ENCODE peak calls at places on chromosomes 1 and 21, in nine cellular contexts. One of them, this sample, is unnamed.

GRCh38 chr1:102071451-102071850 is 74.7 kb upstream of the OLFM3 start:
- DNase-seq in effector CD8-positive, alpha-beta T cell: no peak
- DNase-seq in Calu3: no peak
- DNase-seq in HL-60: no peak
- DNase-seq in heart left ventricle: no peak
- DNase-seq in AG04450: no peak
- DNase-seq in activated naive CD4-positive, alpha-beta T cell treated with Interleukin-2 at 50 U/mL for 16 hours: no peak
- DNase-seq in BJ: no peak
- DNase-seq in Right ventricle myocardium inferior: no peak
- DNase-seq in this sample: no peak

GRCh38 chr1:1173793-1174415 is at the start of gene TTLL10:
- DNase-seq in effector CD8-positive, alpha-beta T cell: no peak
- DNase-seq in Calu3: no peak
- DNase-seq in HL-60: no peak
- DNase-seq in heart left ventricle: no peak
- DNase-seq in AG04450: no peak
- DNase-seq in activated naive CD4-positive, alpha-beta T cell treated with Interleukin-2 at 50 U/mL for 16 hours: peak
- DNase-seq in BJ: no peak
- DNase-seq in Right ventricle myocardium inferior: no peak
- DNase-seq in this sample: no peak

GRCh38 chr1:54069792-54070548 is 16.6 kb downstream of the TCEANC2 start:
- DNase-seq in effector CD8-positive, alpha-beta T cell: no peak
- DNase-seq in Calu3: no peak
- DNase-seq in HL-60: no peak
- DNase-seq in heart left ventricle: no peak
- DNase-seq in AG04450: no peak
- DNase-seq in activated naive CD4-positive, alpha-beta T cell treated with Interleukin-2 at 50 U/mL for 16 hours: no peak
- DNase-seq in BJ: no peak
- DNase-seq in Right ventricle myocardium inferior: no peak
- DNase-seq in this sample: no peak

GRCh38 chr1:59494145-59494824 is 197.4 kb downstream of the FGGY start:
- DNase-seq in effector CD8-positive, alpha-beta T cell: no peak
- DNase-seq in Calu3: no peak
- DNase-seq in HL-60: peak
- DNase-seq in heart left ventricle: no peak
- DNase-seq in AG04450: no peak
- DNase-seq in activated naive CD4-positive, alpha-beta T cell treated with Interleukin-2 at 50 U/mL for 16 hours: no peak
- DNase-seq in BJ: no peak
- DNase-seq in Right ventricle myocardium inferior: no peak
- DNase-seq in this sample: no peak

GRCh38 chr1:12447301-12447700 is 170.7 kb downstream of the DHRS3 start:
- DNase-seq in effector CD8-positive, alpha-beta T cell: no peak
- DNase-seq in Calu3: no peak
- DNase-seq in HL-60: no peak
- DNase-seq in heart left ventricle: no peak
- DNase-seq in AG04450: no peak
- DNase-seq in activated naive CD4-positive, alpha-beta T cell treated with Interleukin-2 at 50 U/mL for 16 hours: no peak
- DNase-seq in BJ: peak
- DNase-seq in Right ventricle myocardium inferior: no peak
- DNase-seq in this sample: no peak

GRCh38 chr1:176119549-176119948 is 87.5 kb downstream of the COP1 start:
- DNase-seq in effector CD8-positive, alpha-beta T cell: no peak
- DNase-seq in Calu3: peak
- DNase-seq in HL-60: no peak
- DNase-seq in heart left ventricle: no peak
- DNase-seq in AG04450: no peak
- DNase-seq in activated naive CD4-positive, alpha-beta T cell treated with Interleukin-2 at 50 U/mL for 16 hours: no peak
- DNase-seq in BJ: no peak
- DNase-seq in Right ventricle myocardium inferior: no peak
- DNase-seq in this sample: no peak

GRCh38 chr1:43327549-43328292 is 9.9 kb upstream of the MPL start:
- DNase-seq in effector CD8-positive, alpha-beta T cell: no peak
- DNase-seq in Calu3: no peak
- DNase-seq in HL-60: no peak
- DNase-seq in heart left ventricle: no peak
- DNase-seq in AG04450: no peak
- DNase-seq in activated naive CD4-positive, alpha-beta T cell treated with Interleukin-2 at 50 U/mL for 16 hours: no peak
- DNase-seq in BJ: no peak
- DNase-seq in Right ventricle myocardium inferior: no peak
- DNase-seq in this sample: no peak

GRCh38 chr1:95685091-95685490 is 451.1 kb downstream of the RWDD3 start:
- DNase-seq in effector CD8-positive, alpha-beta T cell: no peak
- DNase-seq in Calu3: no peak
- DNase-seq in HL-60: no peak
- DNase-seq in heart left ventricle: no peak
- DNase-seq in AG04450: no peak
- DNase-seq in activated naive CD4-positive, alpha-beta T cell treated with Interleukin-2 at 50 U/mL for 16 hours: no peak
- DNase-seq in BJ: no peak
- DNase-seq in Right ventricle myocardium inferior: no peak
- DNase-seq in this sample: no peak

GRCh38 chr1:183589836-183590224 is 429 bp downstream of the NCF2 start:
- DNase-seq in effector CD8-positive, alpha-beta T cell: no peak
- DNase-seq in Calu3: no peak
- DNase-seq in HL-60: no peak
- DNase-seq in heart left ventricle: no peak
- DNase-seq in AG04450: no peak
- DNase-seq in activated naive CD4-positive, alpha-beta T cell treated with Interleukin-2 at 50 U/mL for 16 hours: no peak
- DNase-seq in BJ: no peak
- DNase-seq in Right ventricle myocardium inferior: no peak
- DNase-seq in this sample: no peak

GRCh38 chr1:55076356-55076755 is 37.0 kb downstream of the PCSK9 start:
- DNase-seq in effector CD8-positive, alpha-beta T cell: no peak
- DNase-seq in Calu3: no peak
- DNase-seq in HL-60: no peak
- DNase-seq in heart left ventricle: no peak
- DNase-seq in AG04450: no peak
- DNase-seq in activated naive CD4-positive, alpha-beta T cell treated with Interleukin-2 at 50 U/mL for 16 hours: no peak
- DNase-seq in BJ: no peak
- DNase-seq in Right ventricle myocardium inferior: no peak
- DNase-seq in this sample: no peak

GRCh38 chr1:14810631-14811325 is 212.3 kb downstream of the KAZN start:
- DNase-seq in effector CD8-positive, alpha-beta T cell: no peak
- DNase-seq in Calu3: no peak
- DNase-seq in HL-60: no peak
- DNase-seq in heart left ventricle: no peak
- DNase-seq in AG04450: no peak
- DNase-seq in activated naive CD4-positive, alpha-beta T cell treated with Interleukin-2 at 50 U/mL for 16 hours: no peak
- DNase-seq in BJ: no peak
- DNase-seq in Right ventricle myocardium inferior: no peak
- DNase-seq in this sample: no peak

GRCh38 chr1:106681939-106682522 is 374.4 kb upstream of the PRMT6 start:
- DNase-seq in effector CD8-positive, alpha-beta T cell: no peak
- DNase-seq in Calu3: no peak
- DNase-seq in HL-60: no peak
- DNase-seq in heart left ventricle: no peak
- DNase-seq in AG04450: no peak
- DNase-seq in activated naive CD4-positive, alpha-beta T cell treated with Interleukin-2 at 50 U/mL for 16 hours: no peak
- DNase-seq in BJ: no peak
- DNase-seq in Right ventricle myocardium inferior: no peak
- DNase-seq in this sample: no peak

GRCh38 chr1:117375327-117375726 is 8.1 kb downstream of the MAN1A2 start:
- DNase-seq in effector CD8-positive, alpha-beta T cell: no peak
- DNase-seq in Calu3: no peak
- DNase-seq in HL-60: no peak
- DNase-seq in heart left ventricle: no peak
- DNase-seq in AG04450: no peak
- DNase-seq in activated naive CD4-positive, alpha-beta T cell treated with Interleukin-2 at 50 U/mL for 16 hours: no peak
- DNase-seq in BJ: no peak
- DNase-seq in Right ventricle myocardium inferior: no peak
- DNase-seq in this sample: no peak

GRCh38 chr1:112558634-112559033 is 49.9 kb downstream of the WNT2B start:
- DNase-seq in effector CD8-positive, alpha-beta T cell: no peak
- DNase-seq in Calu3: no peak
- DNase-seq in HL-60: no peak
- DNase-seq in heart left ventricle: no peak
- DNase-seq in AG04450: no peak
- DNase-seq in activated naive CD4-positive, alpha-beta T cell treated with Interleukin-2 at 50 U/mL for 16 hours: no peak
- DNase-seq in BJ: no peak
- DNase-seq in Right ventricle myocardium inferior: no peak
- DNase-seq in this sample: no peak

GRCh38 chr1:25253911-25254310 is 6.7 kb upstream of the RSRP1 start:
- DNase-seq in effector CD8-positive, alpha-beta T cell: no peak
- DNase-seq in Calu3: no peak
- DNase-seq in HL-60: no peak
- DNase-seq in heart left ventricle: no peak
- DNase-seq in AG04450: no peak
- DNase-seq in activated naive CD4-positive, alpha-beta T cell treated with Interleukin-2 at 50 U/mL for 16 hours: no peak
- DNase-seq in BJ: peak
- DNase-seq in Right ventricle myocardium inferior: no peak
- DNase-seq in this sample: no peak

GRCh38 chr1:155168456-155169210 is 4.5 kb downstream of the KRTCAP2 start:
- DNase-seq in effector CD8-positive, alpha-beta T cell: no peak
- DNase-seq in Calu3: no peak
- DNase-seq in HL-60: no peak
- DNase-seq in heart left ventricle: no peak
- DNase-seq in AG04450: no peak
- DNase-seq in activated naive CD4-positive, alpha-beta T cell treated with Interleukin-2 at 50 U/mL for 16 hours: no peak
- DNase-seq in BJ: no peak
- DNase-seq in Right ventricle myocardium inferior: no peak
- DNase-seq in this sample: no peak

GRCh38 chr1:147612366-147612765 is 58.0 kb downstream of the ACP6 start:
- DNase-seq in effector CD8-positive, alpha-beta T cell: no peak
- DNase-seq in Calu3: no peak
- DNase-seq in HL-60: no peak
- DNase-seq in heart left ventricle: no peak
- DNase-seq in AG04450: no peak
- DNase-seq in activated naive CD4-positive, alpha-beta T cell treated with Interleukin-2 at 50 U/mL for 16 hours: no peak
- DNase-seq in BJ: no peak
- DNase-seq in Right ventricle myocardium inferior: no peak
- DNase-seq in this sample: no peak

GRCh38 chr1:164440222-164440621 is 118.8 kb upstream of the PBX1 start:
- DNase-seq in effector CD8-positive, alpha-beta T cell: no peak
- DNase-seq in Calu3: peak
- DNase-seq in HL-60: no peak
- DNase-seq in heart left ventricle: peak
- DNase-seq in AG04450: no peak
- DNase-seq in activated naive CD4-positive, alpha-beta T cell treated with Interleukin-2 at 50 U/mL for 16 hours: no peak
- DNase-seq in BJ: no peak
- DNase-seq in Right ventricle myocardium inferior: no peak
- DNase-seq in this sample: no peak

GRCh38 chr21:37509802-37510393 is 143.3 kb downstream of the DYRK1A start:
- DNase-seq in effector CD8-positive, alpha-beta T cell: no peak
- DNase-seq in Calu3: no peak
- DNase-seq in HL-60: no peak
- DNase-seq in heart left ventricle: no peak
- DNase-seq in AG04450: no peak
- DNase-seq in activated naive CD4-positive, alpha-beta T cell treated with Interleukin-2 at 50 U/mL for 16 hours: no peak
- DNase-seq in BJ: no peak
- DNase-seq in Right ventricle myocardium inferior: no peak
- DNase-seq in this sample: no peak